ENCODE peak calls at places on chromosomes 4 and X, in eight cellular contexts. One of them, this sample, is unnamed.

GRCh38 chr4:200936-201335 is 76.6 kb downstream of the ZNF718 start:
- DNase-seq in Calu3: no peak
- DNase-seq in right atrium auricular region: no peak
- DNase-seq in astrocyte: no peak
- DNase-seq in RPMI8226: no peak
- DNase-seq in GM10248: no peak
- DNase-seq in lung: no peak
- DNase-seq in K562: no peak
- DNase-seq in this sample: no peak

GRCh38 chr4:127069675-127070074 is 563.1 kb upstream of the INTU start:
- DNase-seq in GM10248: no peak
- DNase-seq in RPMI8226: no peak
- DNase-seq in astrocyte: no peak
- DNase-seq in right atrium auricular region: no peak
- DNase-seq in lung: no peak
- DNase-seq in Calu3: no peak
- DNase-seq in K562: no peak
- DNase-seq in this sample: no peak

GRCh38 chr4:108044951-108045686 is 55.4 kb downstream of the HADH start:
- DNase-seq in right atrium auricular region: no peak
- DNase-seq in Calu3: no peak
- DNase-seq in RPMI8226: no peak
- DNase-seq in astrocyte: peak; percentile 24
- DNase-seq in GM10248: no peak
- DNase-seq in K562: peak; percentile 22
- DNase-seq in lung: no peak
- DNase-seq in this sample: no peak

GRCh38 chr4:111579767-111580166 is 565.5 kb upstream of the FAM241A start:
- DNase-seq in GM10248: no peak
- DNase-seq in RPMI8226: no peak
- DNase-seq in astrocyte: no peak
- DNase-seq in Calu3: no peak
- DNase-seq in lung: no peak
- DNase-seq in right atrium auricular region: no peak
- DNase-seq in K562: no peak
- DNase-seq in this sample: no peak

GRCh38 chrX:133468081-133468480 is 52.8 kb upstream of the GPC4 start:
- DNase-seq in GM10248: no peak
- DNase-seq in lung: no peak
- DNase-seq in Calu3: peak; percentile 54
- DNase-seq in RPMI8226: no peak
- DNase-seq in right atrium auricular region: no peak
- DNase-seq in K562: no peak
- DNase-seq in astrocyte: no peak
- DNase-seq in this sample: no peak

GRCh38 chr4:68463796-68464195 is 16.5 kb downstream of the TMPRSS11E start:
- DNase-seq in astrocyte: peak; percentile 62
- DNase-seq in RPMI8226: no peak
- DNase-seq in right atrium auricular region: no peak
- DNase-seq in K562: no peak
- DNase-seq in GM10248: no peak
- DNase-seq in Calu3: no peak
- DNase-seq in lung: no peak
- DNase-seq in this sample: no peak

GRCh38 chr4:95250544-95251137 is 298.1 kb downstream of the UNC5C start:
- DNase-seq in K562: no peak
- DNase-seq in right atrium auricular region: no peak
- DNase-seq in Calu3: peak; percentile 37
- DNase-seq in GM10248: no peak
- DNase-seq in lung: no peak
- DNase-seq in astrocyte: no peak
- DNase-seq in RPMI8226: no peak
- DNase-seq in this sample: no peak

GRCh38 chr4:88705805-88706518 is 8.3 kb upstream of the NAP1L5 start:
- DNase-seq in RPMI8226: no peak
- DNase-seq in K562: no peak
- DNase-seq in right atrium auricular region: no peak
- DNase-seq in astrocyte: peak; percentile 59
- DNase-seq in GM10248: no peak
- DNase-seq in lung: no peak
- DNase-seq in Calu3: no peak
- DNase-seq in this sample: no peak

GRCh38 chr4:2793920-2794706 is 1.2 kb downstream of the SH3BP2 start:
- DNase-seq in astrocyte: no peak
- DNase-seq in RPMI8226: no peak
- DNase-seq in GM10248: no peak
- DNase-seq in Calu3: peak; percentile 25
- DNase-seq in lung: no peak
- DNase-seq in right atrium auricular region: no peak
- DNase-seq in K562: no peak
- DNase-seq in this sample: no peak

GRCh38 chr4:124135409-124135813 is 577.1 kb downstream of the ANKRD50 start:
- DNase-seq in astrocyte: peak; percentile 99
- DNase-seq in right atrium auricular region: no peak
- DNase-seq in GM10248: no peak
- DNase-seq in lung: no peak
- DNase-seq in K562: no peak
- DNase-seq in RPMI8226: no peak
- DNase-seq in Calu3: no peak
- DNase-seq in this sample: no peak

GRCh38 chrX:9447906-9448305 is 17.0 kb upstream of the TBL1X start:
- DNase-seq in Calu3: no peak
- DNase-seq in K562: no peak
- DNase-seq in GM10248: no peak
- DNase-seq in lung: no peak
- DNase-seq in RPMI8226: no peak
- DNase-seq in astrocyte: no peak
- DNase-seq in right atrium auricular region: no peak
- DNase-seq in this sample: no peak

GRCh38 chrX:63503541-63503940 is 152.4 kb upstream of the SPIN4 start:
- DNase-seq in K562: no peak
- DNase-seq in GM10248: no peak
- DNase-seq in lung: no peak
- DNase-seq in right atrium auricular region: no peak
- DNase-seq in Calu3: no peak
- DNase-seq in astrocyte: peak; percentile 33
- DNase-seq in RPMI8226: no peak
- DNase-seq in this sample: no peak

GRCh38 chr4:38612996-38613395 is 51.0 kb upstream of the KLF3 start:
- DNase-seq in right atrium auricular region: no peak
- DNase-seq in GM10248: no peak
- DNase-seq in Calu3: no peak
- DNase-seq in lung: no peak
- DNase-seq in RPMI8226: peak; percentile 70
- DNase-seq in K562: no peak
- DNase-seq in astrocyte: no peak
- DNase-seq in this sample: no peak

GRCh38 chrX:70825366-70825765 is 83.1 kb downstream of the TEX11 start:
- DNase-seq in right atrium auricular region: no peak
- DNase-seq in lung: no peak
- DNase-seq in RPMI8226: no peak
- DNase-seq in GM10248: no peak
- DNase-seq in Calu3: no peak
- DNase-seq in astrocyte: no peak
- DNase-seq in K562: no peak
- DNase-seq in this sample: no peak

GRCh38 chr4:104491396-104491821 is 3.3 kb downstream of the CXXC4 start:
- DNase-seq in Calu3: peak; percentile 44
- DNase-seq in GM10248: peak; percentile 51
- DNase-seq in K562: peak; percentile 49
- DNase-seq in right atrium auricular region: no peak
- DNase-seq in lung: no peak
- DNase-seq in astrocyte: peak; percentile 18
- DNase-seq in RPMI8226: no peak
- DNase-seq in this sample: no peak

GRCh38 chr4:89868999-89869589 is 25.6 kb upstream of the MMRN1 start:
- DNase-seq in RPMI8226: no peak
- DNase-seq in right atrium auricular region: no peak
- DNase-seq in Calu3: no peak
- DNase-seq in K562: no peak
- DNase-seq in GM10248: no peak
- DNase-seq in lung: no peak
- DNase-seq in astrocyte: peak; percentile 4
- DNase-seq in this sample: no peak

GRCh38 chr4:53776141-53776540 is 184.9 kb upstream of the LNX1 start:
- DNase-seq in GM10248: no peak
- DNase-seq in RPMI8226: no peak
- DNase-seq in astrocyte: no peak
- DNase-seq in K562: no peak
- DNase-seq in Calu3: no peak
- DNase-seq in right atrium auricular region: no peak
- DNase-seq in lung: no peak
- DNase-seq in this sample: no peak

GRCh38 chr4:105765690-105766407 is 57.3 kb downstream of the GSTCD start:
- DNase-seq in right atrium auricular region: no peak
- DNase-seq in K562: peak; percentile 13
- DNase-seq in lung: no peak
- DNase-seq in GM10248: no peak
- DNase-seq in astrocyte: peak; percentile 93
- DNase-seq in Calu3: peak; percentile 53
- DNase-seq in RPMI8226: no peak
- DNase-seq in this sample: peak; percentile 71

GRCh38 chr4:73653695-73654106 is 33.5 kb upstream of the RASSF6 start:
- DNase-seq in astrocyte: peak; percentile 23
- DNase-seq in Calu3: no peak
- DNase-seq in right atrium auricular region: no peak
- DNase-seq in GM10248: peak; percentile 43
- DNase-seq in lung: no peak
- DNase-seq in RPMI8226: peak; percentile 65
- DNase-seq in K562: peak; percentile 71
- DNase-seq in this sample: peak; percentile 13

GRCh38 chr4:100843897-100844296 is 326.1 kb upstream of the EMCN start:
- DNase-seq in Calu3: no peak
- DNase-seq in K562: no peak
- DNase-seq in RPMI8226: no peak
- DNase-seq in right atrium auricular region: no peak
- DNase-seq in lung: no peak
- DNase-seq in GM10248: no peak
- DNase-seq in astrocyte: peak; percentile 35
- DNase-seq in this sample: no peak

GRCh38 chrX:115894087-115894486 is 276.5 kb upstream of the AGTR2 start:
- DNase-seq in Calu3: no peak
- DNase-seq in GM10248: peak; percentile 28
- DNase-seq in astrocyte: peak; percentile 3
- DNase-seq in K562: no peak
- DNase-seq in lung: peak; percentile 38
- DNase-seq in right atrium auricular region: peak; percentile 55
- DNase-seq in RPMI8226: peak; percentile 42
- DNase-seq in this sample: no peak

GRCh38 chr4:40594261-40595178 is 35.1 kb downstream of the RBM47 start:
- DNase-seq in Calu3: no peak
- DNase-seq in K562: no peak
- DNase-seq in right atrium auricular region: no peak
- DNase-seq in lung: no peak
- DNase-seq in RPMI8226: no peak
- DNase-seq in astrocyte: peak; percentile 94
- DNase-seq in GM10248: no peak
- DNase-seq in this sample: no peak

GRCh38 chr4:171017596-171017995 is 795.6 kb upstream of the GALNTL6 start:
- DNase-seq in lung: no peak
- DNase-seq in K562: no peak
- DNase-seq in RPMI8226: no peak
- DNase-seq in astrocyte: no peak
- DNase-seq in Calu3: no peak
- DNase-seq in GM10248: no peak
- DNase-seq in right atrium auricular region: no peak
- DNase-seq in this sample: no peak

GRCh38 chr4:25378130-25378743 is 1.2 kb downstream of the ANAPC4 start:
- DNase-seq in right atrium auricular region: no peak
- DNase-seq in astrocyte: no peak
- DNase-seq in Calu3: no peak
- DNase-seq in RPMI8226: peak; percentile 7
- DNase-seq in K562: no peak
- DNase-seq in lung: no peak
- DNase-seq in GM10248: no peak
- DNase-seq in this sample: no peak

GRCh38 chr4:114673306-114673705 is 74.7 kb downstream of the UGT8 start:
- DNase-seq in lung: no peak
- DNase-seq in Calu3: no peak
- DNase-seq in GM10248: no peak
- DNase-seq in right atrium auricular region: no peak
- DNase-seq in RPMI8226: no peak
- DNase-seq in astrocyte: no peak
- DNase-seq in K562: no peak
- DNase-seq in this sample: no peak

This sample was measured in gastrocnemius medialis.